ENCODE peak calls at places on chromosomes 12 and 14, in seven cellular contexts. C, E, Z, H, N, W and Y are unnamed samples.
A peak's percentile ranks its signal among the peaks of the same experiment; 100 is the strongest.

GRCh38 chr14:89618821-89619551 is 202.0 kb upstream of the FOXN3 start:
- DNase-seq in N (peak; percentile 90), Z (peak; percentile 73), H (peak; percentile 64), E (peak; percentile 73), W (no peak), C (peak; percentile 79), Y (peak; percentile 20)

GRCh38 chr12:113855998-113856397 is 110.1 kb downstream of the RBM19 start:
- DNase-seq in C (peak; percentile 43), E (peak; percentile 53), N (no peak), W (no peak), H (no peak), Z (no peak), Y (no peak)

GRCh38 chr12:14665354-14666348 is 30.7 kb downstream of the GUCY2C start:
- DNase-seq in Z (peak; percentile 90), N (no peak), H (no peak), E (no peak), C (no peak), W (no peak), Y (peak; percentile 26)

GRCh38 chr12:15629761-15630160 is 159.4 kb downstream of the EPS8 start:
- DNase-seq in W (no peak), Z (no peak), E (no peak), H (no peak), N (no peak), C (no peak), Y (peak; percentile 53)

GRCh38 chr14:49861581-49861922 is 9.0 kb upstream of the NEMF start:
- DNase-seq in Z (peak; percentile 61), N (peak; percentile 72), C (peak; percentile 48), E (peak; percentile 48), H (peak; percentile 55), W (no peak), Y (peak; percentile 75)

GRCh38 chr14:56487761-56488160 is 91.8 kb upstream of the TMEM260 start:
- DNase-seq in C (no peak), W (no peak), N (no peak), E (no peak), Z (no peak), H (no peak), Y (peak; percentile 93)

GRCh38 chr14:104875811-104876210 is 10.7 kb downstream of the CEP170B start:
- DNase-seq in H (no peak), E (peak; percentile 14), C (peak; percentile 7), Z (no peak), W (no peak), N (peak; percentile 42), Y (no peak)

GRCh38 chr14:75339059-75339458 is 60.4 kb downstream of the FOS start:
- DNase-seq in N (no peak), C (no peak), E (no peak), H (no peak), W (no peak), Z (no peak), Y (peak; percentile 9)

GRCh38 chr14:97210202-97210601 is 413.0 kb downstream of the VRK1 start:
- DNase-seq in C (no peak), E (no peak), H (no peak), Z (no peak), W (no peak), N (no peak), Y (no peak)

GRCh38 chr14:63853831-63854293 is 1.1 kb downstream of the SYNE2 start:
- DNase-seq in E (peak; percentile 26), H (peak; percentile 54), N (peak; percentile 65), Z (no peak), W (peak; percentile 63), C (peak; percentile 41), Y (peak; percentile 84)
- H3K27ac ChIP-seq in E (peak overlapping the region; percentile 96), H (peak overlapping the region; percentile 71), N (peak overlapping the region; percentile 95), Z (no peak overlapping the region), W (no peak overlapping the region), C (peak overlapping the region; percentile 95), Y (peak overlapping the region; percentile 97)

DNA sequence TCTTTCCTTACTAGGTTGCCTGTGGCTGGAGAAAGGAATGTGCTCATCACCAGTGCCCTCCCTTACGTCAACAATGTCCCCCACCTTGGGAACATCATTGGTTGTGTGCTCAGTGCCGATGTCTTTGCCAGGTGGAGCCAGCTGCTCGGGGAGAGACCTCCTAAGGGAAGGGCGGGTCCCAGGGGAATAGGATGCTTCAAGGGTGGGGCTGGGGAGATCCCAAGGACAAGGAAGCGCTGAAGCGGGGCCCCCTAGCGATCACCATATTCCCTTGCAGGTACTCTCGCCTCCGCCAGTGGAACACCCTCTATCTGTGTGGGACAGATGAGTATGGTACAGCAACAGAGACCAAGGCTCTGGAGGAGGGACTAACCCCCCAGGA is 10.3 kb downstream of the MARS1 start:
- DNase-seq in Z (peak; percentile 83), W (no peak), N (no peak), H (no peak), C (no peak), E (no peak), Y (no peak)
- TF ChIP-seq CTCF in Z (peak; percentile 51), W (no peak), N (no peak), H (no peak), C (no peak), E (no peak), Y (no peak)

GRCh38 chr12:108722463-108722862 is 8.9 kb downstream of the CORO1C start:
- DNase-seq in E (no peak), H (no peak), Z (no peak), N (no peak), W (no peak), C (no peak), Y (no peak)
- H3K27ac ChIP-seq in E (peak overlapping the region; percentile 60), H (no peak overlapping the region), Z (no peak overlapping the region), N (peak overlapping the region; percentile 55), W (peak overlapping the region; percentile 90), C (peak overlapping the region; percentile 54), Y (peak overlapping the region; percentile 76)

GRCh38 chr12:121004253-121004815 is 12.0 kb downstream of the C12orf43 start:
- DNase-seq in W (no peak), C (no peak), N (no peak), E (no peak), H (no peak), Z (no peak), Y (no peak)
- TF ChIP-seq CTCF in W (no peak), C (no peak), N (no peak), E (no peak), H (no peak), Z (no peak), Y (no peak)

GRCh38 chr12:132593521-132593920 is 16.9 kb downstream of the LRCOL1 start:
- DNase-seq in E (no peak), C (peak; percentile 23), H (no peak), W (no peak), Z (no peak), N (peak; percentile 61), Y (no peak)

GRCh38 chr12:132593071-132593470 is 17.3 kb downstream of the LRCOL1 start:
- DNase-seq in N (peak; percentile 45), C (no peak), W (no peak), E (no peak), Z (no peak), H (no peak), Y (no peak)

GRCh38 chr12:132592261-132592970 is 18.0 kb downstream of the LRCOL1 start:
- DNase-seq in E (no peak), H (no peak), W (no peak), C (no peak), N (peak; percentile 47), Z (no peak), Y (no peak)

GRCh38 chr12:132595183-132595582 is 15.2 kb downstream of the LRCOL1 start:
- DNase-seq in N (peak; percentile 26), C (no peak), Z (no peak), E (no peak), W (no peak), H (no peak), Y (no peak)

GRCh38 chr12:132593938-132594358 is 16.4 kb downstream of the LRCOL1 start:
- DNase-seq in C (peak; percentile 91), N (peak; percentile 94), Z (peak; percentile 97), H (no peak), W (peak; percentile 86), E (peak; percentile 82), Y (peak; percentile 81)
- H3K27ac ChIP-seq in C (no peak overlapping the region), N (no peak overlapping the region), Z (no peak overlapping the region), H (no peak overlapping the region), W (no peak overlapping the region), E (no peak overlapping the region), Y (no peak overlapping the region)

DNA sequence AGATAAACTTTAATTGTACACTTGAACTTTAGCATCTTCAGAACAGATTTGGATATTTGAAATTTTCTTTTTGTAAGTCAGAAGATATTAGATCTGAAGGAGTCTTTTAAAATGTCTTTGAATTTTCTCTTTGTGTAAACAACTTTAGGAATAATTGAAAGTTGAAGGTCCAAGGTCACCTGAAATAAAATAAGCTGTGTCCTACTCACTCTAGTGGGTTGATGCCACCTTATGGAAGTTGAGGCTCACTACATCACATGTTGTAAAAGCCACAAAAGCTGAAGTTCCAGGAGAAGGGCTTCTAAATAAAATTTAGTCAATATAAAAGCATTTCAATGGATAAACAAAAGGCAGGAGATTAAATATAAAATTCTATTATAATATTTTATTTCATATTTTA is 122.0 kb upstream of the ATXN7L3B start:
- DNase-seq in Z (no peak), W (no peak), C (no peak), N (no peak), H (no peak), E (no peak), Y (peak; percentile 20)
- TF ChIP-seq CTCF in Z (peak; percentile 69), W (peak; percentile 62), C (peak; percentile 35), N (peak; percentile 21), H (no peak), E (peak; percentile 50), Y (peak; percentile 64)

GRCh38 chr12:122126713-122127597 is 47.1 kb downstream of the IL31 start:
- DNase-seq in C (no peak), Z (no peak), E (no peak), N (peak; percentile 52), H (no peak), W (no peak), Y (no peak)

GRCh38 chr12:122128481-122128880 is 45.5 kb downstream of the IL31 start:
- DNase-seq in Z (no peak), N (no peak), E (no peak), C (no peak), W (no peak), H (no peak), Y (no peak)

GRCh38 chr12:122129131-122129530 is 44.9 kb downstream of the IL31 start:
- DNase-seq in Z (no peak), N (peak; percentile 54), H (no peak), E (no peak), W (no peak), C (no peak), Y (no peak)

GRCh38 chr12:122127839-122128238 is 46.2 kb downstream of the IL31 start:
- DNase-seq in H (no peak), E (no peak), N (peak; percentile 56), C (no peak), W (no peak), Z (no peak), Y (no peak)

DNA sequence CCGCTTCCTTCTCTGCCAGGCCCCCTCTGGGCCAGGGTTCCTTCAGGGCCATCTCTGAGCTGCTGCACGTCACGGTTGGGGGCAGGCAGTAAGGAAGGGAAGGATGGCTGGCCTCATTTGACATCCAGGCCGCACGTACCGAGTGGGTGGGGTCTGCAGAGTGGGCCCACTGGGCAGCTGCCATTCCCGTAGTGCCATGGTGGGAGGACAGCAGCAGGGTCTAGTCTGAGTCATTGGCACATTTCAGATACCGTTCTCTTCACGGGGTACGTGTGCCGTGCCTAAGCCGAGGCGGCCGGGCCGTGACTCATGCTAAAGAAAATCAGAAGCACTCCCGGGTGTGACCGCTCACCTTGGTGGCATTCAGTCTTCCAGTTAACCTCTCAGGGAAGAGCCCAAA is 43.9 kb downstream of the IL31 start:
- DNase-seq in Z (no peak), E (no peak), C (no peak), N (peak; percentile 33), W (peak; percentile 72), H (no peak), Y (peak; percentile 52)
- H3K27ac ChIP-seq in Z (no peak overlapping the region), E (no peak overlapping the region), C (no peak overlapping the region), N (no peak overlapping the region), W (peak overlapping the region; percentile 40), H (no peak overlapping the region), Y (no peak overlapping the region)